ENCODE peak calls at places on chromosomes 16 and 17, in six cellular contexts. One of them, this sample, is unnamed.
A peak's percentile ranks its signal among the peaks of the same experiment; 100 is the strongest.

GRCh38 chr16:53743149-53743566 is 39.2 kb downstream of the FTO start:
- DNase-seq in GM12878: no peak
- DNase-seq in WTC11: peak; percentile 21
- DNase-seq in K562: peak; percentile 52
- DNase-seq in H1: no peak
- DNase-seq in HepG2: peak; percentile 39
- DNase-seq in this sample: peak; percentile 73

GRCh38 chr16:57882206-57882605 is 79.9 kb upstream of the KIFC3 start:
- DNase-seq in GM12878: no peak
- DNase-seq in H1: no peak
- DNase-seq in HepG2: no peak
- DNase-seq in K562: no peak
- DNase-seq in WTC11: no peak
- DNase-seq in this sample: no peak

GRCh38 chr17:74260525-74260850 is 13.5 kb upstream of the DNAI2 start:
- DNase-seq in WTC11: peak; percentile 35
- DNase-seq in K562: no peak
- DNase-seq in GM12878: no peak
- DNase-seq in HepG2: no peak
- DNase-seq in H1: no peak
- DNase-seq in this sample: peak; percentile 81

GRCh38 chr17:47117386-47117785 is 71.7 kb downstream of the CDC27 start:
- DNase-seq in WTC11: no peak
- DNase-seq in H1: no peak
- DNase-seq in HepG2: no peak
- DNase-seq in GM12878: no peak
- DNase-seq in K562: no peak
- DNase-seq in this sample: no peak

GRCh38 chr16:57660715-57661463 is 7.2 kb upstream of the ADGRG3 start:
- DNase-seq in WTC11: no peak
- DNase-seq in HepG2: peak; percentile 59
- DNase-seq in H1: no peak
- DNase-seq in GM12878: no peak
- DNase-seq in K562: peak; percentile 33
- DNase-seq in this sample: no peak

GRCh38 chr17:80751070-80751459 is 206.4 kb downstream of the RPTOR start:
- DNase-seq in GM12878: no peak
- DNase-seq in H1: no peak
- DNase-seq in WTC11: no peak
- DNase-seq in HepG2: no peak
- DNase-seq in K562: no peak
- DNase-seq in this sample: no peak

GRCh38 chr17:1999557-2000251 is 25.4 kb downstream of the RTN4RL1 start:
- DNase-seq in WTC11: peak; percentile 38
- DNase-seq in H1: no peak
- DNase-seq in GM12878: no peak
- DNase-seq in K562: no peak
- DNase-seq in HepG2: peak; percentile 25
- DNase-seq in this sample: peak; percentile 46

GRCh38 chr17:81241648-81242420 is 2.7 kb downstream of the NDUFAF8 start:
- DNase-seq in WTC11: peak; percentile 87
- DNase-seq in H1: peak; percentile 50
- DNase-seq in GM12878: no peak
- DNase-seq in HepG2: peak; percentile 57
- DNase-seq in K562: peak; percentile 80
- DNase-seq in this sample: peak; percentile 85

GRCh38 chr16:86118467-86119307 is 219.7 kb downstream of the IRF8 start:
- DNase-seq in GM12878: peak; percentile 73
- DNase-seq in HepG2: no peak
- DNase-seq in WTC11: no peak
- DNase-seq in K562: no peak
- DNase-seq in H1: no peak
- DNase-seq in this sample: no peak

GRCh38 chr16:75225678-75226515 is 7.1 kb downstream of the CTRB1 start:
- DNase-seq in H1: no peak
- DNase-seq in WTC11: no peak
- DNase-seq in HepG2: no peak
- DNase-seq in K562: no peak
- DNase-seq in GM12878: no peak
- DNase-seq in this sample: peak; percentile 4

GRCh38 chr16:6081320-6081976 is 983.9 kb upstream of the EEF2KMT start:
- DNase-seq in GM12878: no peak
- DNase-seq in H1: peak; percentile 15
- DNase-seq in WTC11: peak; percentile 9
- DNase-seq in HepG2: peak; percentile 20
- DNase-seq in K562: peak; percentile 57
- DNase-seq in this sample: peak; percentile 70

GRCh38 chr17:62064029-62064790 is 868 bp downstream of the MED13 start:
- DNase-seq in WTC11: no peak
- DNase-seq in K562: peak; percentile 34
- DNase-seq in HepG2: no peak
- DNase-seq in H1: no peak
- DNase-seq in GM12878: no peak
- DNase-seq in this sample: no peak

GRCh38 chr16:11401161-11402050 is 56.1 kb downstream of the RMI2 start:
- DNase-seq in K562: no peak
- DNase-seq in WTC11: no peak
- DNase-seq in H1: no peak
- DNase-seq in HepG2: no peak
- DNase-seq in GM12878: no peak
- DNase-seq in this sample: no peak

GRCh38 chr17:27977751-27978688 is 64.5 kb upstream of the NLK start:
- DNase-seq in HepG2: no peak
- DNase-seq in H1: no peak
- DNase-seq in GM12878: no peak
- DNase-seq in WTC11: no peak
- DNase-seq in K562: peak; percentile 38
- DNase-seq in this sample: no peak

GRCh38 chr16:31141489-31142108 is 6.1 kb upstream of the PRSS8 start:
- DNase-seq in WTC11: peak; percentile 23
- DNase-seq in H1: no peak
- DNase-seq in HepG2: no peak
- DNase-seq in K562: peak; percentile 36
- DNase-seq in GM12878: no peak
- DNase-seq in this sample: no peak

GRCh38 chr16:14392960-14393359 is 237.1 kb downstream of the PARN start:
- DNase-seq in H1: no peak
- DNase-seq in WTC11: no peak
- DNase-seq in HepG2: no peak
- DNase-seq in K562: no peak
- DNase-seq in GM12878: no peak
- DNase-seq in this sample: no peak

GRCh38 chr17:38369124-38369886 is 17.7 kb downstream of the SOCS7 start:
- DNase-seq in K562: no peak
- DNase-seq in HepG2: no peak
- DNase-seq in H1: no peak
- DNase-seq in GM12878: no peak
- DNase-seq in WTC11: no peak
- DNase-seq in this sample: no peak

GRCh38 chr16:50771366-50771765 is 29.5 kb downstream of the CYLD start:
- DNase-seq in H1: no peak
- DNase-seq in HepG2: no peak
- DNase-seq in K562: no peak
- DNase-seq in GM12878: no peak
- DNase-seq in WTC11: no peak
- DNase-seq in this sample: no peak

GRCh38 chr16:89695875-89696597 is 5.5 kb downstream of the SPATA2L start:
- DNase-seq in HepG2: no peak
- DNase-seq in H1: no peak
- DNase-seq in WTC11: no peak
- DNase-seq in K562: no peak
- DNase-seq in GM12878: no peak
- DNase-seq in this sample: no peak

DNA sequence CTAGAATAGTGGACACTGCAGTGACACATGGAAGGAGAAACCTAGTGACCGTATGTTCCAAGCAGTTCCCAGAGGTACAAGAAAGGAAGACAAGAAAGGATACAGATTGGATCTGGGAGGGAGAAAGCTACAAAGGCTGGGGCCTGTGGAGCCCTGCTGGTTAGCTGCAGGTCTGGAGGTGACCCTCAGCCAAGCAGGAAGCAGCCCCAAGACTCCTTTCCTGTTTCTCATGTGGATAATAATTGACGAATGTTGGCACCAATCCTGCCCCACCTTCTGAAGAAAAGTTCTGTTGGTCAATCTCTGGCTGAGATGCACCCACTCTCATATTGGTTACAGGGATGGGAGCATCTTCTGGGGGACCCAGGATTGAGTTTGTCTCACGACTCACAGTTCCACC is 99.8 kb downstream of the SHISA6 start:
- DNase-seq in WTC11: no peak
- DNase-seq in GM12878: no peak
- DNase-seq in K562: no peak
- DNase-seq in HepG2: no peak
- DNase-seq in H1: no peak
- DNase-seq in this sample: no peak
- TF ChIP-seq CREB1 in WTC11: no peak
- TF ChIP-seq CREB1 in GM12878: no peak
- TF ChIP-seq CREB1 in K562: no peak
- TF ChIP-seq CREB1 in HepG2: no peak
- TF ChIP-seq CREB1 in H1: no peak
- TF ChIP-seq CREB1 in this sample: no peak

GRCh38 chr16:56604966-56605365 is 3.4 kb upstream of the MT2A start:
- DNase-seq in GM12878: no peak
- DNase-seq in WTC11: no peak
- DNase-seq in K562: no peak
- DNase-seq in H1: no peak
- DNase-seq in HepG2: no peak
- DNase-seq in this sample: no peak

GRCh38 chr16:56603589-56603988 is 4.8 kb upstream of the MT2A start:
- DNase-seq in GM12878: no peak
- DNase-seq in WTC11: peak; percentile 56
- DNase-seq in H1: no peak
- DNase-seq in K562: peak; percentile 69
- DNase-seq in HepG2: peak; percentile 86
- DNase-seq in this sample: peak; percentile 80

GRCh38 chr16:56601325-56601724 is 7.1 kb upstream of the MT2A start:
- DNase-seq in H1: no peak
- DNase-seq in K562: no peak
- DNase-seq in WTC11: no peak
- DNase-seq in GM12878: no peak
- DNase-seq in HepG2: no peak
- DNase-seq in this sample: no peak

GRCh38 chr16:56605475-56605874 is 2.9 kb upstream of the MT2A start:
- DNase-seq in GM12878: no peak
- DNase-seq in H1: no peak
- DNase-seq in WTC11: no peak
- DNase-seq in K562: no peak
- DNase-seq in HepG2: no peak
- DNase-seq in this sample: no peak

DNA sequence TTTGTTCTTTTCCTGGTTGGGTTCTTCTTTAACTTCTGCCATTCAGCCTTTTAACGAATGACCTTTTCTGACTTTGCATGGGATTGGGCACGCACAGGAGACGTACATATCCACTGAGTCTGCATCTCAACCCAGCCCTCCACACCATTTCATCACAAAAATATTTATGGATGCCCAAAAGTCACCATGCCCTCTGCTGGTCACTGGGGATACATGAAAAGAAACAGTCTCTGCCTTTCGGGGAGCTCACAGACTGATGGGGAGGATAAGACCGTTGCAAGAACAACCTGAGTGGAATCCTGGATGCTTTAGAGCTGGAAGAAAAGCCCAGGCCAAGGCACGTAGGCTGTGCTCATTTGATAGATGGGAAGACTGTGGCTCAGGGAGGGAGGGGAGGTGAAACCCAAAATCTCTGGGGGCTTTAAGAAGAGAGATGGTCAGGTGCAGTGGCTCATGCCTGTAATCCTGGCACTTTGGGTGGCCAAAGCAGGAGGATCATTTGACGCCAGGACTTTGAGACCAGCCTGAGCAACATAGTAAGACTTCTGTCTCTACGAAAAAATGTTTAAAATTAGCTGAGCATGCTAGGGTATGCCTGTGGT is 7.9 kb upstream of the MT2A start:
- DNase-seq in HepG2: peak; percentile 59
- DNase-seq in K562: peak; percentile 47
- DNase-seq in GM12878: no peak
- DNase-seq in H1: no peak
- DNase-seq in WTC11: peak; percentile 31
- DNase-seq in this sample: peak; percentile 80
- TF ChIP-seq CREB1 in HepG2: no peak
- TF ChIP-seq CREB1 in K562: no peak
- TF ChIP-seq CREB1 in GM12878: no peak
- TF ChIP-seq CREB1 in H1: no peak
- TF ChIP-seq CREB1 in WTC11: no peak
- TF ChIP-seq CREB1 in this sample: no peak

GRCh38 chr17:30477758-30478115 is 529 bp downstream of the GOSR1 start:
- DNase-seq in GM12878: no peak
- DNase-seq in K562: peak; percentile 23
- DNase-seq in HepG2: peak; percentile 9
- DNase-seq in WTC11: no peak
- DNase-seq in H1: no peak
- DNase-seq in this sample: peak; percentile 51
- TF ChIP-seq CREB1 in GM12878: no peak
- TF ChIP-seq CREB1 in K562: no peak
- TF ChIP-seq CREB1 in HepG2: no peak
- TF ChIP-seq CREB1 in WTC11: no peak
- TF ChIP-seq CREB1 in H1: no peak
- TF ChIP-seq CREB1 in this sample: no peak

GRCh38 chr16:47320546-47321315 is 140.1 kb downstream of the ITFG1 start:
- DNase-seq in K562: no peak
- DNase-seq in H1: no peak
- DNase-seq in WTC11: no peak
- DNase-seq in GM12878: no peak
- DNase-seq in HepG2: no peak
- DNase-seq in this sample: no peak

GRCh38 chr16:47311738-47312505 is 148.9 kb downstream of the ITFG1 start:
- DNase-seq in WTC11: peak; percentile 30
- DNase-seq in HepG2: no peak
- DNase-seq in K562: no peak
- DNase-seq in GM12878: no peak
- DNase-seq in H1: peak; percentile 17
- DNase-seq in this sample: peak; percentile 65

GRCh38 chr16:47310792-47311211 is 150.1 kb downstream of the ITFG1 start:
- DNase-seq in H1: no peak
- DNase-seq in WTC11: no peak
- DNase-seq in HepG2: no peak
- DNase-seq in GM12878: peak; percentile 17
- DNase-seq in K562: no peak
- DNase-seq in this sample: no peak

GRCh38 chr16:47317465-47318240 is 143.2 kb downstream of the ITFG1 start:
- DNase-seq in GM12878: no peak
- DNase-seq in WTC11: no peak
- DNase-seq in HepG2: no peak
- DNase-seq in H1: no peak
- DNase-seq in K562: no peak
- DNase-seq in this sample: peak; percentile 24

DNA sequence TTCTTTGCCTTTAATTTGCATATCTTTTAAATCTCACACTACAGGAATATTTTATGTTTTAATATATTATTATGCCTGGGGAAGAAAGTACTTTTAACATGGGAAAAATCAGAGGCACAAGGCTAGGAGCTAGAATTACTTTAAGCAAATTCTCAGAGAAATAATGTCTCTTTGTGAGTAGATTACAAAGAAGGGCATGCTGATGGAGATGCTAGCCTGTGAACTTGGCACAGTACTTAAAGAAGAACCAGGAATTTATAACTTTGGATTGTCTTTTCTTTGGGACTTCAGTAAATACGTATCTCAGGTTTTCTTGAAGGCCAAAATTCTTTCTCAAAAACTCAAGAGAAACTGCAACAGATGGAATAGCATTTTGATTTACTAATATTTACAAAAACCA is 144.2 kb downstream of the ITFG1 start:
- DNase-seq in HepG2: no peak
- DNase-seq in WTC11: no peak
- DNase-seq in H1: no peak
- DNase-seq in K562: no peak
- DNase-seq in GM12878: no peak
- DNase-seq in this sample: no peak
- TF ChIP-seq CREB1 in HepG2: no peak
- TF ChIP-seq CREB1 in WTC11: no peak
- TF ChIP-seq CREB1 in H1: no peak
- TF ChIP-seq CREB1 in K562: no peak
- TF ChIP-seq CREB1 in GM12878: no peak
- TF ChIP-seq CREB1 in this sample: no peak

This sample was measured in GM23338.